ENCODE peak calls at places on chromosome 4, in six cellular contexts. F is AG09319, P is ecto neural progenitor cell, Z is fibroblast of the conjunctiva, N is left ventricle myocardium inferior, D is OCI-LY7. U is an unnamed sample.

GRCh38 chr4:37246891-37247290 is 2.3 kb downstream of the NWD2 start:
- DNase-seq in D (no peak), N (no peak), Z (no peak), P (no peak), F (no peak), U (no peak)

GRCh38 chr4:84530871-84531270 is 31.8 kb upstream of the NKX6-1 start:
- DNase-seq in F (no peak), Z (peak; percentile 10), D (no peak), N (no peak), P (no peak), U (no peak)

GRCh38 chr4:87219648-87220093 is 747 bp downstream of the KLHL8 start:
- DNase-seq in P (peak; percentile 69), D (peak; percentile 52), F (no peak), Z (no peak), N (peak; percentile 44), U (peak; percentile 64)

GRCh38 chr4:86660407-86660806 is 66.3 kb downstream of the PTPN13 start:
- DNase-seq in Z (no peak), D (no peak), N (no peak), P (no peak), F (no peak), U (no peak)

GRCh38 chr4:47251363-47252135 is 212.0 kb downstream of the COMMD8 start:
- DNase-seq in Z (no peak), N (no peak), P (no peak), F (no peak), D (no peak), U (no peak)

GRCh38 chr4:1164040-1164439 is 8.3 kb downstream of the SPON2 start:
- DNase-seq in N (no peak), D (no peak), Z (no peak), P (no peak), F (no peak), U (no peak)

GRCh38 chr4:37454263-37454800 is 209.8 kb downstream of the NWD2 start:
- DNase-seq in D (no peak), N (no peak), P (no peak), F (no peak), Z (no peak), U (no peak)

GRCh38 chr4:6851431-6851830 is 58.2 kb upstream of the TBC1D14 start:
- DNase-seq in P (no peak), F (no peak), Z (no peak), N (no peak), D (no peak), U (no peak)

GRCh38 chr4:101282076-101282844 is 65.1 kb downstream of the PPP3CA start:
- DNase-seq in N (no peak), F (no peak), D (no peak), P (no peak), Z (no peak), U (no peak)